ENCODE peak calls at places on chromosome 19, in four cellular contexts. E is heart right ventricle; G is CD8-positive, alpha-beta memory T cell; Q is AG04450. V is an unnamed sample.

GRCh38 chr19:14363203-14364097 is 17.8 kb upstream of the ADGRE5 start:
- DNase-seq in Q (no peak), E (peak; percentile 91), G (peak; percentile 43), V (peak; percentile 51)

GRCh38 chr19:6087074-6087506 is 23.2 kb downstream of the RFX2 start:
- DNase-seq in Q (no peak), E (no peak), G (peak; percentile 40), V (peak; percentile 70)

GRCh38 chr19:51796195-51796679 is 1.3 kb downstream of the FPR3 start:
- DNase-seq in E (no peak), G (no peak), Q (no peak), V (no peak)

GRCh38 chr19:34257559-34257924 is 3.2 kb downstream of the GARRE1 start:
- DNase-seq in Q (no peak), E (no peak), G (no peak), V (no peak)

GRCh38 chr19:45468803-45469131 is 971 bp downstream of the FOSB start:
- DNase-seq in G (no peak), Q (no peak), E (no peak), V (no peak)

GRCh38 chr19:28542394-28543243 is 670.3 kb downstream of the UQCRFS1 start:
- DNase-seq in E (no peak), Q (no peak), G (no peak), V (no peak)

GRCh38 chr19:51750381-51751124 is 1.1 kb downstream of the FPR1 start:
- DNase-seq in Q (no peak), G (no peak), E (no peak), V (no peak)

GRCh38 chr19:39677931-39678889 is 22.5 kb downstream of the LGALS16 start:
- DNase-seq in Q (no peak), G (no peak), E (no peak), V (peak; percentile 37)

GRCh38 chr19:14614099-14614412 is 31.2 kb downstream of the CLEC17A start:
- DNase-seq in Q (no peak), G (no peak), E (no peak), V (no peak)

GRCh38 chr19:12603714-12604113 is 6.9 kb downstream of the ZNF490 start:
- DNase-seq in E (no peak), Q (no peak), G (peak; percentile 52), V (no peak)

GRCh38 chr19:6273701-6274601 is 5.8 kb downstream of the MLLT1 start:
- DNase-seq in E (peak; percentile 78), G (no peak), Q (no peak), V (no peak)

GRCh38 chr19:9796113-9796773 is 22.6 kb downstream of the FBXL12 start:
- DNase-seq in Q (peak; percentile 76), G (peak; percentile 86), E (peak; percentile 89), V (peak; percentile 97)

GRCh38 chr19:719636-720377 is 11.1 kb downstream of the PALM start:
- DNase-seq in Q (no peak), E (no peak), G (no peak), V (no peak)

GRCh38 chr19:42283248-42284065 is 14.4 kb downstream of the CIC start:
- DNase-seq in E (peak; percentile 96), Q (peak; percentile 60), G (peak; percentile 96), V (peak; percentile 93)

GRCh38 chr19:10811391-10812111 is 24.5 kb downstream of the TMED1 start:
- DNase-seq in G (no peak), Q (no peak), E (no peak), V (no peak)

GRCh38 chr19:43148233-43148632 is 38.1 kb downstream of the PSG5 start:
- DNase-seq in Q (peak; percentile 69), E (no peak), G (no peak), V (no peak)

GRCh38 chr19:17263712-17264640 is 569 bp downstream of the USHBP1 start:
- DNase-seq in G (no peak), Q (no peak), E (no peak), V (no peak)
- H3K9me3 ChIP-seq in G (no peaks in the 10 kb centered on the region), Q (peaks cover 13% of the 10 kb centered on the region), E (peaks cover 12% of the 10 kb centered on the region), V (no peaks in the 10 kb centered on the region)

GRCh38 chr19:2291185-2291751 is 9.3 kb upstream of the PEAK3 start:
- DNase-seq in Q (no peak), E (no peak), G (no peak), V (no peak)

GRCh38 chr19:2289714-2290435 is 7.9 kb upstream of the PEAK3 start:
- DNase-seq in E (no peak), Q (no peak), G (peak; percentile 68), V (no peak)

GRCh38 chr19:2296141-2296540 is 11.8 kb downstream of the LINGO3 start:
- DNase-seq in Q (no peak), E (no peak), G (no peak), V (no peak)

GRCh38 chr19:2290441-2291184 is 8.6 kb upstream of the PEAK3 start:
- DNase-seq in E (no peak), Q (no peak), G (peak; percentile 43), V (no peak)

DNA sequence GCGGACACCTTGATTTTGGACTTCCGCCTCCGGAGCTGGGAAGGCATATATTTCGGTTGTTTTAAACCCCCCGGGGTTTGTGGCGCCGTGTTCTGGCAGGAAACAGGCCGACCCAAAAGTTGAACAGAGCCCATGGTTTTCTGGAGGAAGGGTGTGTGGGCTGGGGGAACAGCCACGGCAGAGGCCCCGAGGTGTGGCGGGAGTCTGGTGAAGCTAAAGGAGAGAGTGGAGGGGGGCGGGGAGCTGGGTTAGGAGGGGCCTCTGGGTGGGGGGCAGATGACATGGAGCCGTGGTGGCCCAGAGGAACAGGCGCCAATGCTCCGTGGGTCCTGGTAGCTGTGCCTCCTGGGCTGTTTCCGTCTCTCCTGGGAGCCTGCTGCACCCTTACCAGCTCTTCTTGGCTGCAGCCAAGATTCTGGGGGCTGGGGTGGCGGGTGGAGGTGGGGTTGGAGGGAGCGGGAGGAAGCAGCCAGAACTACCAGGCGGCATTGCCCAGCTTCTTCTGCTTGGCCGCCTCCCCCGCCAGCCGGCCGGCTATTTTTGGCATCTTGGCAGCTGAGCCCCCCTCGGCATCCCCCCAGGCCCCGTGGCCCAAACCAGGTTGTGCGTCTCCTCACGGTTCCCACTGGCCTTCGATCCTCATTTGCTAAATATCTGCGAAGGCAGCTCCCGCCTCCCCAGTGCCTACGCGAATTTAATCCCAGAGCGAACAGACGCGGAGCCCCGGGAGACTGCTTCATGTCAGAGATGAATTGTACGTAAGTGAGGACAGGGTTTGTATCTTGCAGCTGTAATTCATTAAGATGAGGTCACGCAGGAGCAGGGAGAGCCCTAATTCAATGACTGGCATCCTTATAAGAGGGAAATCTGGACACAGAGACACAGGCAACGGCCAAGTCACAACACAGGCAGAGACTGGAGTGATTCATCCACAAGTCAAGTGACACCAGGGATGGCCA is 12.7 kb upstream of the PEAK3 start:
- DNase-seq in Q (no peak), G (no peak), E (no peak), V (no peak)
- H3K27ac ChIP-seq in Q (no peak overlapping the region), G (no peak overlapping the region), E (no peak overlapping the region), V (no peak overlapping the region)

GRCh38 chr19:23999821-24000610 is 85.3 kb downstream of the ZNF726 start:
- DNase-seq in E (no peak), Q (no peak), G (no peak), V (no peak)
- H3K9me3 ChIP-seq in E (peaks cover 19% of the 10 kb centered on the region), Q (peaks cover 69% of the 10 kb centered on the region), G (no peaks in the 10 kb centered on the region), V (no peaks in the 10 kb centered on the region)

GRCh38 chr19:16316506-16316882 is 8.1 kb upstream of the KLF2 start:
- DNase-seq in E (no peak), Q (no peak), G (no peak), V (no peak)
- H3K27ac ChIP-seq in E (peak overlapping the region; percentile 71), Q (peak overlapping the region; percentile 96), G (no peak overlapping the region), V (no peak overlapping the region)

GRCh38 chr19:31639306-31639705 is 290.1 kb upstream of the TSHZ3 start:
- DNase-seq in Q (no peak), E (no peak), G (no peak), V (no peak)

GRCh38 chr19:31641591-31641990 is 292.4 kb upstream of the TSHZ3 start:
- DNase-seq in Q (no peak), G (no peak), E (no peak), V (no peak)
- H3K9me3 ChIP-seq in Q (no peaks in the 10 kb centered on the region), G (no peaks in the 10 kb centered on the region), E (peaks cover 17% of the 10 kb centered on the region), V (no peaks in the 10 kb centered on the region)

DNA sequence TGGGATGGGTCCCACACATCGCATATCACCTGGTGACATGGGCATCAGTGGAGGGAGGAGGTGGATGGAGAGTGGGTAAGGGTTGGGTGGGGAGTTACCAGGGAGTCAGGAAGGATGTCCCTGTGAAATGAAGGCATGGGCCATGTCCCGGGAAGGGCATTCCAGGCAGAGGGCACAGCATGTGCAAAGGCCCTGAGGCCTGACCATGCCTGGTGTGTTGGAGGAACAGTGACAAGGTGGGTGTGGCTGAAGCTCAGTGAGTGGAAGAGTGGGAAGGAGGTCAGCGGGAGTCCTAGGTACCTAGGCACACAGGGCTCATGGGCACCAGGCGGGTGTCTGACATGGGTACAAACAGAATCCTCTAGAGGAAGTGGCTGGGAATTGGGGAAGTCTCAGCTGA is 11.0 kb upstream of the COLGALT1 start:
- DNase-seq in E (no peak), Q (no peak), G (no peak), V (no peak)
- H3K27ac ChIP-seq in E (no peak overlapping the region), Q (no peak overlapping the region), G (no peak overlapping the region), V (no peak overlapping the region)

GRCh38 chr19:44260695-44261446 is 1.2 kb downstream of the ZNF233 start:
- DNase-seq in G (no peak), E (no peak), Q (no peak), V (no peak)
- H3K9me3 ChIP-seq in G (peaks cover 12% of the 10 kb centered on the region), E (peaks cover 85% of the 10 kb centered on the region), Q (peaks cover 8% of the 10 kb centered on the region), V (no peaks in the 10 kb centered on the region)

V was measured in small intestine.